ENCODE peak calls at places on chromosomes 11 and 22, in four cellular contexts. F, H, V and W are unnamed samples.

GRCh38 chr11:121757480-121758125 is 304.8 kb upstream of the SORL1-AS1 start:
- DNase-seq in F (no peak), V (peak; percentile 60), H (peak; percentile 30), W (peak; percentile 6)

GRCh38 chr11:132367293-132367692 is 996.9 kb downstream of the NTM start:
- DNase-seq in V (no peak), F (no peak), H (no peak), W (no peak)

GRCh38 chr11:103659138-103659734 is 377.2 kb upstream of the DDI1 start:
- DNase-seq in H (peak; percentile 12), F (no peak), V (no peak), W (no peak)

GRCh38 chr11:33899383-33900037 is 7.6 kb upstream of the LMO2 start:
- DNase-seq in V (no peak), H (peak; percentile 86), F (peak; percentile 85), W (peak; percentile 32)

GRCh38 chr22:38984224-38984623 is 2.1 kb downstream of the APOBEC3B start:
- DNase-seq in F (no peak), H (no peak), V (peak; percentile 54), W (peak; percentile 74)

GRCh38 chr11:109112748-109113378 is 309.1 kb upstream of the C11orf87 start:
- DNase-seq in H (peak; percentile 14), F (peak; percentile 8), V (no peak), W (no peak)

GRCh38 chr22:27987557-27987956 is 68.5 kb upstream of the PITPNB start:
- DNase-seq in H (peak; percentile 96), V (no peak), F (peak; percentile 92), W (peak; percentile 27)

GRCh38 chr22:47591709-47592108 is 829.3 kb downstream of the TBC1D22A start:
- DNase-seq in H (no peak), F (no peak), V (no peak), W (no peak)

GRCh38 chr22:41001722-41002122 is 50.5 kb downstream of the RBX1 start:
- DNase-seq in V (no peak), F (peak; percentile 57), H (peak; percentile 63), W (peak; percentile 100)

GRCh38 chr11:128905345-128906184 is 14.4 kb downstream of the KCNJ5 start:
- DNase-seq in F (no peak), V (peak; percentile 49), H (peak; percentile 56), W (peak; percentile 68)

GRCh38 chr11:122976734-122977454 is 4.7 kb downstream of the BSX start:
- DNase-seq in F (no peak), V (no peak), H (no peak), W (no peak)
- TF ChIP-seq EZH2 in F (no peak), V (no peak), H (peak; percentile 81), W (no peak)

GRCh38 chr11:45180158-45180887 is 33.9 kb downstream of the PRDM11 start:
- DNase-seq in V (peak; percentile 57), F (no peak), H (peak; percentile 27), W (peak; percentile 90)
- TF ChIP-seq CTCF in V (peak; percentile 64), F (no peak), H (peak; percentile 45), W (peak; percentile 1)

DNA sequence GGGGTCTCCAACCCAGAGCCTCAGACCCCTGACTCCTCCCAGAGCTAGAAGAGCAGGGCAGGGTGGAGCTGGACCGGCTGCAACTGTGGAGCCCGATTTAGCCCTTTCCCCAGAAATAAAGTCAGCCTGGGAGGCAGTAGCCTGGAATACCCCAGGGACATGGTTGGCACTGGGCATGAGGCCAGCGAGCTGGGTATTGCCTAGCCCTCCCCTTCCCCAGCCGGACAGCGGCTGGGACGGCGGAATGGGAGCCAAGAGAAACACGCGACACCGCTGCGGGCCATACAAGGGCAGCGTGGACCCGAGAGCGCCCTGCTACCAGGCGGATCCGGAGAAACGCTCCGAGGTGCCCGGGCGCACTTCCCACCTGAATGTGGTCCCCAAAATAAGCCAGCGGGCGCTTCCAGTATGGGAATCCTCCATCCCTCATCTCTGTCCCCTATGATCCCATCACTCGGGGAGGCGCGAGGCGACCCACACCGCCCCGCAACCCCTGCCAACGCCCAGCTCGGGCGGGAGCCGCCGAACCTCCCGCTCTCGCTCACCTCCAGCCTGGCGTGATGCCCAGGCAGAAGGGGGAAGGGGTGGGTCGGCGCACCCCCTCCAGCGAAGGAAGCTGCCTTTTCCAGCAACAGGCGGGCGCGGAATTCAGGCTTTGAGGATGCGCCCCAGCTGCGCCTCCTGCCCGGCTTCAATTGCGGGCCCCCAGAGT is 757 bp downstream of the MCAM start:
- DNase-seq in H (peak; percentile 20), F (no peak), V (no peak), W (peak; percentile 54)
- TF ChIP-seq EZH2 in H (peak; percentile 77), F (no peak), V (no peak), W (peak; percentile 71)

DNA sequence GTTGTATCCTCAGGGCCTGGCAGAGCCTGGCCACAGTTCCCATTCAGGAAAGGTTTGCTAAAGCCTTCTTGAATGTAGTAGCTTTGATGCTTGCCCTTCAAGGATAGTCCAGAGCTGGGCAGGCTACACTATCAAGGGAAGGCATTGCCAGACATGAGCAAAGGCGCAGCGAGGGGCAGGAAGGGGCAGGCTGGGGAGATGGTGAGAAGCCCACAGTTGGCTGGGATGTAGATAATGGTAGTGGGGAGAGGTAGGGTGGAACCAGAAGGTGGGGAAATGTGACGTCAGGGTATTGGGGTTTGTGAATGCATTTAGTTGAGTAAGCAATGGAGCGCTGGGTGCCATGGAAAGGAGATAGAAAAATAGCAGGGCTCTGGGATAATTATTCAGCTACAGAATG is 28.6 kb downstream of the LRRC32 start:
- DNase-seq in H (no peak), F (no peak), V (no peak), W (no peak)
- TF ChIP-seq CTCF in H (no peak), F (no peak), V (no peak), W (no peak)

DNA sequence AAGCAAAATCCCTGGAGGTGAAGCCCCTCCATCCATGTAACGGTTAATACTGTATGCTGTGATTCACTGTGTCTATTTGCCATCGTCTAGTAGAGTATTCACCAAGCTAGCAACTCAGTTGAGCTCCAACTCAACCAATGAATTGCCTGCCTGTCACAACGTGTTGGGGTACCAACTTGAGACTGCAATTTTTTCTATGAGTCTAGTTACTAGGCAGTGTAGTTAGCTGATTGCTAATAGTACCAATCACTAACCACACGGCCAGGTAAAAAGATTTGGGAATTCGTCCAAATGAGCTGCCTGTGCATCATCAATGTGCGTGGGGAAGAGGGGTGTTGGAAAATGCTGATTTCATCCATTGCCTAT is 1.0 kb upstream of the BTG4 start:
- DNase-seq in F (no peak), H (no peak), V (no peak), W (no peak)
- TF ChIP-seq EZH2 in F (no peak), H (no peak), V (no peak), W (no peak)

GRCh38 chr11:114771172-114771571 is 92.8 kb downstream of the NXPE2 start:
- DNase-seq in V (no peak), F (no peak), H (no peak), W (no peak)

GRCh38 chr11:114775849-114776621 is 97.7 kb downstream of the NXPE2 start:
- DNase-seq in V (no peak), H (no peak), F (no peak), W (no peak)

GRCh38 chr11:114773541-114774338 is 95.4 kb downstream of the NXPE2 start:
- DNase-seq in F (no peak), H (no peak), V (peak; percentile 87), W (no peak)

GRCh38 chr11:114776956-114777355 is 98.6 kb downstream of the NXPE2 start:
- DNase-seq in V (no peak), H (no peak), F (no peak), W (no peak)

GRCh38 chr11:114774599-114775365 is 96.5 kb downstream of the NXPE2 start:
- DNase-seq in V (no peak), H (peak; percentile 49), F (peak; percentile 21), W (peak; percentile 13)
- TF ChIP-seq CTCF in V (peak; percentile 47), H (peak; percentile 61), F (peak; percentile 89), W (peak; percentile 78)

DNA sequence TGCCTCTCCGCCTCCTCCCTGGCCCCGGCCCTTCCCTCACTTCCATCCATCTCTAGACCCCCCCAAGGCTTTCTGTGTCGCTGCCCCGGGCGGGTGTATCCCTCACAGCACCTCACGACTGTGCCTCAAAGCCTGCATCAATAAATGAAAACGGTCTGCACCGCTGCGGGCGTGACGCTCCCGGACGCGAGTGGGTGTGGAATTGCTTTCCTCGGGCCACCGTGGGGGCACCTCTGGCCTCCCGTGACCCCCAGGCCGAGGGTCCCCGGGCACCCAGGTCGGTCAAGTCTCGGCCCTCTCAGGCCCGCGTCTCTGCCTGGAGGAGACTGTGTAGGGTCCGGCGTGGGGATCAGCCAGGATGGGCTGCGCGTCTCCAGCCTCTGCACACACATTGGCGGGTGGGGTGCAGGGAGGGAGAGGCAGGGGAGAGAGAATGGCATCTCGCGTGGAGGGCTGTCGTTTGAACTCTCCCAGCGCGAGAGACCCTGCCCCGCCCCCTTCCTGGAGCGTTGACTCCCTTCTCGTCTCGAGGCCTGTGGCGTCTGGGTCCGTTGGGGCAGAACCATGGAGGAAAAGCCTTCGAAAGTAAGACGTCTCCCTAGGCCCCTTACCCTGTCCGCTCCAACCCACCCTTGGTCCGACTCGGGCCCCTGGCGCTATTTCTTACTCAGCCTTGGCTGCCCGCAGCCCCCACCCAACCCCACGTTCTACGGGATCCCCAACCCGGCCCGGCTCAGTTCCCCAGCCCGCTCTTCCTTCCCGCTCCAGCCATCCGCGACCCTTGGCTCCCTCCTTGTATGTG is at the start of gene CATSPERZ:
- DNase-seq in V (peak; percentile 1), F (no peak), H (no peak), W (no peak)
- TF ChIP-seq EZH2 in V (no peak), F (peak; percentile 49), H (peak; percentile 91), W (no peak)

GRCh38 chr11:503179-503981 is 3.7 kb downstream of the RNH1 start:
- DNase-seq in F (no peak), V (no peak), H (peak; percentile 18), W (no peak)

GRCh38 chr11:499201-500076 is 7.6 kb downstream of the RNH1 start:
- DNase-seq in F (no peak), H (no peak), V (no peak), W (no peak)

GRCh38 chr11:501683-502287 is 5.3 kb downstream of the RNH1 start:
- DNase-seq in F (no peak), H (no peak), V (no peak), W (no peak)

GRCh38 chr11:502288-503178 is 4.5 kb downstream of the RNH1 start:
- DNase-seq in F (no peak), H (no peak), V (no peak), W (no peak)

GRCh38 chr11:501001-501682 is 5.9 kb downstream of the RNH1 start:
- DNase-seq in F (no peak), H (no peak), V (no peak), W (no peak)
- TF ChIP-seq CTCF in F (no peak), H (no peak), V (no peak), W (no peak)

DNA sequence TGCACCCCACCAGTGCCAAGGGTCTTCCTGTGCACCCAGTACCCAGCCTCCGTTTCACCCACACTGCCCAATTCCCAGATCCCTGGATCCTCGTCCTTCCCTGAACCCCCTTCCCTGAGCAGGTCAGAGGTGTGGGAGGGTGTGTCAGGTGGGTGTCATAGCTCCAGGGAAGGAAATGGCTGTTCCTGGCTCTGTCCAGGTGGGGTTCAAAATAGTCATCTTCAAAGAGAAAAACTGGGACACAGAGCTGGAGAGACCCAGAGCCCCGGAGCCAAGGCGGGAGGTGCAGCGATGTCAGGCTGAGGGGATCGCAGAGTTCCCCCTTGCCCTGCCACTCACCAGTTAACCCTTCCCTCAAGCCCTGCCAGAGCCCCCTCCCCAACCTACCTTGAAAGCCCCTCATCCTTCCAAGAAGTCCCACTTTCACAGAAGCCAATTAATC is 698 bp downstream of the C1QTNF4 start:
- DNase-seq in F (no peak), H (no peak), V (no peak), W (no peak)
- TF ChIP-seq EZH2 in F (no peak), H (peak; percentile 92), V (no peak), W (no peak)

DNA sequence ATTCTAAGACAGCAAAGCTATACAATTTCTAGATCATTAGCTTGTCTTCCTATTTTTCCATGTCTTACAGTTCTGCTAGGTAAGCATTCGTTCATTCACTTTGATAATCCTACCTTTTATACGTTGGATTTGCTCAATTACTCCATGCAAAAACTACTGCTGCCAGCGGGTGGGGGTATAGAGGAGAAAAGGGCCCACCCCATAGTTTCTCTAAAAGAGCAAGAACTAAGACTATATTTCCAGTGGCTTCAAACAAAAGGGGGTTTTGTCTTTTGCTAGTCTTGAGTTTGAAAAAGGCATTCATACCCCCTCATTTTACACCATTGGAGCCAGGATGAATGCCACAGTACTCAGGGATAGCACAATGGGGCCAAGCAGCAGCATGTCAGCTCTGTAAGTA is 155.7 kb downstream of the WT1 start:
- DNase-seq in H (no peak), V (no peak), F (no peak), W (no peak)
- TF ChIP-seq CTCF in H (peak; percentile 17), V (peak; percentile 9), F (no peak), W (no peak)